ENCODE peak calls at places on chromosomes 7 and 10, in four cellular contexts. B is spleen, E is EL, G is putamen. S is an unnamed sample.

GRCh38 chr7:140230517-140230861 is 53.7 kb upstream of the KDM7A start:
- DNase-seq in B (peak; percentile 97), E (peak; percentile 31), G (no peak), S (no peak)

GRCh38 chr10:119619215-119619614 is 22.5 kb upstream of the TIAL1 start:
- DNase-seq in B (no peak), E (no peak), G (no peak), S (no peak)

GRCh38 chr7:127504715-127505114 is 80.7 kb downstream of the GCC1 start:
- DNase-seq in B (no peak), E (peak; percentile 30), G (no peak), S (peak; percentile 69)

GRCh38 chr7:77538908-77539212 is 1.8 kb downstream of the PTPN12 start:
- DNase-seq in B (no peak), E (peak; percentile 16), G (no peak), S (peak; percentile 12)

GRCh38 chr10:46310851-46311250 is 24.1 kb downstream of the ANTXRL start:
- DNase-seq in B (peak; percentile 70), E (no peak), G (no peak), S (no peak)

GRCh38 chr10:97865488-97865887 is 15.8 kb downstream of the GOLGA7B start:
- DNase-seq in B (peak; percentile 61), E (no peak), G (no peak), S (no peak)

GRCh38 chr7:143043391-143043790 is 8.8 kb upstream of the OR6V1 start:
- DNase-seq in B (no peak), E (peak; percentile 17), G (no peak), S (no peak)

GRCh38 chr10:5748394-5748803 is 63.8 kb downstream of the TASOR2 start:
- DNase-seq in B (no peak), E (no peak), G (no peak), S (no peak)

GRCh38 chr10:43257210-43258031 is 9.4 kb downstream of the RASGEF1A start:
- DNase-seq in B (peak; percentile 74), E (no peak), G (no peak), S (peak; percentile 29)

GRCh38 chr10:43122096-43122495 is 16.1 kb upstream of the CSGALNACT2 start:
- DNase-seq in B (peak; percentile 68), E (no peak), G (no peak), S (no peak)

GRCh38 chr10:92517034-92517655 is 56.7 kb downstream of the IDE start:
- DNase-seq in B (no peak), E (peak; percentile 71), G (peak; percentile 74), S (peak; percentile 87)

GRCh38 chr7:43726466-43726865 is 2.9 kb downstream of the COA1 start:
- DNase-seq in B (no peak), E (no peak), G (no peak), S (no peak)

GRCh38 chr10:128422221-128422620 is 296.0 kb upstream of the MKI67 start:
- DNase-seq in B (no peak), E (no peak), G (no peak), S (no peak)

GRCh38 chr7:70619659-70620058 is 512.3 kb upstream of the GALNT17 start:
- DNase-seq in B (no peak), E (no peak), G (no peak), S (no peak)

GRCh38 chr10:44965651-44966097 is 6.1 kb downstream of the RASSF4 start:
- DNase-seq in B (peak; percentile 51), E (no peak), G (no peak), S (peak; percentile 47)

GRCh38 chr10:81414038-81414437 is 461.0 kb upstream of the NRG3 start:
- DNase-seq in B (no peak), E (no peak), G (no peak), S (no peak)

GRCh38 chr7:43462836-43463235 is 120.1 kb upstream of the STK17A start:
- DNase-seq in B (no peak), E (no peak), G (no peak), S (no peak)

GRCh38 chr10:13346280-13346819 is 1.7 kb downstream of the SEPHS1 start:
- DNase-seq in B (no peak), E (peak; percentile 67), G (peak; percentile 16), S (no peak)

GRCh38 chr10:71074176-71074755 is 138.1 kb upstream of the UNC5B start:
- DNase-seq in B (peak; percentile 49), E (peak; percentile 21), G (no peak), S (no peak)

GRCh38 chr7:31767686-31768358 is 80.8 kb downstream of the PPP1R17 start:
- DNase-seq in B (no peak), E (no peak), G (no peak), S (no peak)

GRCh38 chr7:95327356-95327755 is 3.0 kb upstream of the PON1 start:
- DNase-seq in B (no peak), E (peak; percentile 29), G (no peak), S (no peak)

GRCh38 chr10:95391570-95392249 is 100.9 kb upstream of the PDLIM1 start:
- DNase-seq in B (no peak), E (peak; percentile 21), G (no peak), S (peak; percentile 41)

GRCh38 chr10:66321746-66322145 is 604.1 kb upstream of the LRRTM3 start:
- DNase-seq in B (no peak), E (no peak), G (no peak), S (no peak)

GRCh38 chr7:99219185-99219767 is 11.4 kb upstream of the KPNA7 start:
- DNase-seq in B (peak; percentile 2), E (no peak), G (no peak), S (no peak)

GRCh38 chr10:84801156-84801555 is 472.8 kb downstream of the CCSER2 start:
- DNase-seq in B (no peak), E (no peak), G (no peak), S (no peak)

S was measured in Karpas-422.